ENCODE peak calls at places on chromosomes 3 and 15, in eight cellular contexts. Z is ovary, C is fibroblast of lung, D is HFF-Myc, R is esophagus squamous epithelium, S is WTC11, I is Calu3, V is neural progenitor cell. F is an unnamed sample.

GRCh38 chr3:166405465-166405864 is 568.2 kb upstream of the BCHE start:
- DNase-seq in Z (no peak), V (no peak), D (no peak), S (no peak), R (no peak), C (no peak), I (no peak), F (no peak)

GRCh38 chr3:25139267-25139666 is 288.8 kb upstream of the RARB start:
- DNase-seq in V (no peak), C (no peak), R (no peak), Z (no peak), S (no peak), D (no peak), I (no peak), F (no peak)

GRCh38 chr3:112128843-112129727 is 4.0 kb downstream of the GCSAM start:
- DNase-seq in Z (no peak), S (no peak), I (no peak), V (peak), D (no peak), C (peak), R (no peak), F (no peak)

GRCh38 chr3:196604548-196604947 is 34.9 kb upstream of the NRROS start:
- DNase-seq in C (no peak), D (no peak), S (no peak), Z (no peak), V (no peak), I (peak), R (no peak), F (no peak)

GRCh38 chr15:52710710-52711107 is 31.5 kb upstream of the ATOSA start:
- DNase-seq in V (no peak), C (no peak), S (no peak), Z (no peak), R (no peak), D (no peak), I (no peak), F (no peak)

GRCh38 chr15:61057830-61058529 is 171.1 kb downstream of the RORA start:
- DNase-seq in I (no peak), V (no peak), R (no peak), S (no peak), C (no peak), D (no peak), Z (no peak), F (no peak)

GRCh38 chr3:42780892-42781700 is 8.0 kb upstream of the CCDC13 start:
- DNase-seq in V (peak), S (no peak), C (peak), I (peak), R (no peak), Z (no peak), D (peak), F (no peak)

GRCh38 chr15:77722759-77723460 is 90.2 kb upstream of the LINGO1 start:
- DNase-seq in Z (no peak), V (no peak), C (no peak), D (no peak), I (no peak), S (peak), R (no peak), F (no peak)

GRCh38 chr15:101031203-101031602 is 112.0 kb downstream of the LRRK1 start:
- DNase-seq in C (peak), V (no peak), I (no peak), R (no peak), S (peak), D (peak), Z (no peak), F (no peak)

GRCh38 chr3:127195417-127195816 is 2.5 kb downstream of the PRR23E start:
- DNase-seq in C (no peak), D (no peak), V (no peak), S (no peak), I (no peak), Z (no peak), R (no peak), F (no peak)

GRCh38 chr15:40762919-40763800 is 708 bp upstream of the GCHFR start:
- DNase-seq in V (peak), D (no peak), S (peak), I (peak), Z (peak), R (no peak), C (peak), F (no peak)

GRCh38 chr15:63736287-63736686 is 97.5 kb downstream of the HERC1 start:
- DNase-seq in V (no peak), Z (no peak), I (no peak), C (no peak), R (no peak), D (no peak), S (no peak), F (no peak)

GRCh38 chr3:56930706-56931105 is 129.0 kb upstream of the ARHGEF3 start:
- DNase-seq in C (no peak), Z (no peak), S (no peak), D (no peak), R (no peak), V (no peak), I (no peak), F (no peak)

GRCh38 chr3:170397579-170398177 is 21.0 kb upstream of the CLDN11 start:
- DNase-seq in V (no peak), R (no peak), C (no peak), I (no peak), D (no peak), Z (no peak), S (no peak), F (no peak)
- TF ChIP-seq CTCF in V (no peak), R (no peak), C (no peak), I (no peak), D (no peak), Z (no peak), S (no peak), F (no peak)

GRCh38 chr3:113556556-113557335 is 24.4 kb downstream of the SIDT1 start:
- DNase-seq in Z (no peak), R (no peak), I (no peak), C (no peak), V (no peak), D (no peak), S (no peak), F (no peak)
- TF ChIP-seq CTCF in Z (no peak), R (no peak), I (no peak), C (no peak), V (no peak), D (no peak), S (no peak), F (no peak)

DNA sequence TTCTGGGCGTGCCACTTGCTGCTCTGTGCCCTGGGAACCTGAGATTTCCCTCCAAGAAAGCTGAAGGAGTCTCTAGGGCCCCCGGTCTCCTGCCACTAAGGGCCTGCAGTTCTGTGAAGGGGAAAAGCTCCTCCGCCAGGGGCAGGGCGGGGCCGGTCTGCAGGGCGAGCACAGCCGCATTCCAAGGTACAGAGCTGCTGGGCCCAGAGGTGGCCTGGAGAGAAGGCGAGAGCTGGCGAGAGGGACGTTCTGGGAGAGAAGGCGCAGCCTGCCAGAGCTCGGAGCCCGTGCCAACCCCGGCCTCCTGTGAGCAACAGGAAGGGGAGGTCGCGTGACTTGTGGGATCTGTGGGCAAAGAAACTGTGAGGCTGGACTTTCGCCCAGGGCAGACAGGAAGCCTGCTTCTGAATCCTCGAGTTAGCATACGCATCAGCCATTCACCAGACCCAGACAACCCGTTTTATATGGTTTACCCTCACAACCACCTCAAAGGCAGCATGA is 500.4 kb downstream of the SHQ1 start:
- DNase-seq in D (no peak), S (peak), R (peak), I (peak), C (peak), V (peak), Z (no peak), F (peak)
- TF ChIP-seq CTCF in D (no peak), S (no peak), R (no peak), I (no peak), C (peak), V (peak), Z (no peak), F (no peak)

GRCh38 chr3:180882115-180882514 is 30.4 kb upstream of the FXR1 start:
- DNase-seq in S (no peak), C (no peak), D (no peak), Z (no peak), R (no peak), I (no peak), V (no peak), F (no peak)
- TF ChIP-seq CTCF in S (no peak), C (no peak), D (no peak), Z (no peak), R (no peak), I (no peak), V (no peak), F (no peak)

GRCh38 chr3:9204253-9205005 is 45.0 kb downstream of the SRGAP3 start:
- DNase-seq in S (no peak), R (no peak), D (no peak), Z (no peak), I (no peak), C (no peak), V (peak), F (no peak)
- TF ChIP-seq CTCF in S (no peak), R (no peak), D (no peak), Z (no peak), I (no peak), C (no peak), V (peak), F (no peak)

DNA sequence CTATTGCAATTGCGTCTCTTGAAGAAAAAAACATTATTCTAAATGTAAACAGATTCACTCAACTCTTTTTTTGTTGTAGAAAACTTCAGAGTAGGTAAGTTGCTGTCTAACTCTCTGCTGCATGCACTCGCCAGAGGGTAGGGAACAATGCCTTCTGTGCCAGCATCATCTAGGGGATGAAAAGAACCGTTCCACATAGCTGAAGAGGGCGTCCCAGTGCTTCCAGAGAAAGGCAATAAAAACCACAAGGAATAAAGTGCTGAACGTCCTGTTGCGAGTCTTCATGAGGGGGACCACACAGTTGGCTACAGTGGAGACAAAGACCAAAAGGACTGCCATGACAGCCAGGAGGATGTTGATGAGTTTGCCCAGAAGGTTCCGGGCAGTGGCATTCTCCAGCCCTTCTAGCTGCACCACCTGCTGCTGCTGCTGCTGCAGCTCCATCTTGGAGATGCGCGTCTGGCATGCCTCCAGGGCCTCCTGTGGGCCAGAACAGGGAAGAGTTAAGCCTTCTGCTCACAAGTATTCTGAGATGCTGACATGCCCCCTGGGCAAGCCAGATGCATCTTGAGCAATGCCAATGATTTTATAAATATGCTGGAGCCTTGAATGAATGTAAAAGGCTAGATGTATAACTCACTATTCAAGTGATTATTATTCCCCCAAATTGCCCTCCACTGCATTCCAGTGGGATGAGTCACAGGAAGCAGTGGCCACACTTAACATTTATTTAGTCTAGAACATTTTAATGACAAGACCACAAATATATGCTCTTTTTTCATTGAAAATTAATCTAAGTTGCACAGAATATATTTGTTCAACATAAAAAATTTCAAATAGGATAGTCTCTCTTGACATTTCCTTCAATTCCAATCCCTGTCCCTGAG is 45.1 kb upstream of the PLXND1 start:
- DNase-seq in V (peak), D (peak), Z (peak), S (peak), R (no peak), I (peak), C (peak), F (peak)
- TF ChIP-seq CTCF in V (no peak), D (no peak), Z (no peak), S (no peak), R (no peak), I (no peak), C (no peak), F (no peak)

DNA sequence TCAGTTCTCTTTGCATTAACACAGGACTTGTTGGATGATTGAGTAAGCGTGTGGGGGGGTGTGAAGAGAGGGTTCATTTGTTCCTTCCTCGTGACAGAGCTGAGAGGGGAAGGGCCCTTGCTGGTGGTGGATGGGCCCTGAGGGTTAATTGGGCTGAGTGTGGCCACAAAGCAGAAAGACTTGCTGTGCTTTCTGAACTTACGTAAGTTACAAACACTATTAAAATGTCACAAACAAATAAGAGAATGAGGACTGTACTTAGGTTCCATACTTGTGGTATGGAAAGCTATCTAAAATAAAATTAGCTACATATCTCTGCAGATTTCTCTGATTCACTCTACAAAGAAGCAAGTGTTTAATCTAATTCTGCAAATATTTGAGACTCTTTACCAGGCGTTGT is 231.3 kb downstream of the LPP start:
- DNase-seq in I (no peak), C (no peak), Z (no peak), R (no peak), D (no peak), V (no peak), S (no peak), F (no peak)
- TF ChIP-seq CTCF in I (no peak), C (no peak), Z (no peak), R (no peak), D (no peak), V (no peak), S (no peak), F (no peak)

DNA sequence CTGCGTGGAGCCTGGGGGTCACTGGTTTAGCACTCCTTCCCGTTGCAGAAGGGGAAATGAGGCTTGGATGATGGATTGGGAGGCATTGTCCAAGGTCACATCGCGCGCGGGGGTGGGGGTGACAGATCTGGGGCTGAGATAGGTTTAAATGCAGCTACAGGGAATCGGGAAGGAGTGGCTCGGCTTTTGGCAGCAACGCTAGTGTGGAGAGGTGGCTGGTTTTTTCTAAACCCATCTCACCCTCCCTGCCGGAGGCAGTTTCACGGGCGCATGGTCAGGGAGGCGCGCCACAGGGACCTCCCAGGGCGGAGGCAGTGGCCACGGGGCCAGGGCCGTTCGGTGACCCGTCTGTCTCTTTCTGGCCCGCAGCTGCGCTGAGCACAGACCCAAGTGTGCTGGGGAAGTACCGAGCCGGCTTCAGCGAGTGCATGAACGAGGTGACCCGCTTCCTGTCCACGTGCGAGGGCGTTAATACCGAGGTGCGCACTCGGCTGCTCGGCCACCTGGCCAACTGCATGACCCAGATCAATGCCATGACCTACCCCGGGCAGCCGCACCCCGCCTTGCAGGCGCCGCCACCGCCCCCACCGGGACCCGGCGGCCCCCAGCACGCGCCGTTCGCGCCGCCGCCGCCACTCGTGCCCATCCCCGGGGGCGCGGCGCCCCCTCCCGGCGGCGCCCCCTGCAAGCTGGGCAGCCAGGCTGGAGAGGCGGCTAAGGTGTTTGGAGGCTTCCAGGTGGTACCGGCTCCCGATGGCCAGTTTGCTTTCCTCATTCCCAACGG is 1.6 kb downstream of the HES1 start:
- DNase-seq in V (peak), Z (peak), I (peak), S (peak), C (no peak), R (no peak), D (no peak), F (no peak)
- TF ChIP-seq CTCF in V (peak), Z (no peak), I (peak), S (peak), C (peak), R (peak), D (peak), F (peak)

DNA sequence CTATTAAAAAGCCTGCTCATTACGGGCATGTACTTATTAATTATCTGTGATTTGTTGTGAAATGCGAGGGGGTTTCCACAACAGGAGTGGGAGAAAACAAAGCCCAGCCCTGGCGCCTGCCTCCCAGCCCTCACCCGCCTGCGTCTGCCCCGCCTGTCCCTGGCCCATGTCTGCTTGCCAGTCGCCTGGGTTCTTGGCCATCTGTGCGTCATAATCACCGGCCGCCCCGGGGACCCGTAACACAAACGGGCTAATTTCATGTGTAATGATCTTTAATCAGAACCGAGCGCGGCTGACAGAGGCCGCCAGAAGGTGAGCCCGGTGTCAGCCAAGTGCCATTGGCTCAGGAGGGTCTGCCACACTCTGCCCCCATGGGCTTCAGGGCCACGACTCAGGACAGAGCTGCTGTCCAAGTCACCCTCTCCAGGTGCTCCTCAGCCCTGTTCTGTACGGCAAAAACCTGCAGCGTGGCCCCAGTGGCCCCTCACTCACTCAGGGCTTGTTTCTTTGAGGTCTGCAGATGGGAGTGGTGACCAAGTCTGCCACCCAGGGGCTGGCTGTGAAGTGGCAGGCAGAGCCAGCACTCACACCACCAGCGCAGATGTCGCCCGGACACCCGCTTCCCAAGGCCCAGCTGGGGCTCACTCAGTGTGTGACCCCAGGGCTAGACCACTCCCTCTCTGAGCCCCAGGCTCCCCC is 28.8 kb upstream of the TMEM115 start:
- DNase-seq in I (peak), V (peak), D (no peak), R (no peak), Z (no peak), S (peak), C (no peak), F (no peak)
- TF ChIP-seq CTCF in I (no peak), V (peak), D (peak), R (peak), Z (no peak), S (no peak), C (peak), F (peak)

DNA sequence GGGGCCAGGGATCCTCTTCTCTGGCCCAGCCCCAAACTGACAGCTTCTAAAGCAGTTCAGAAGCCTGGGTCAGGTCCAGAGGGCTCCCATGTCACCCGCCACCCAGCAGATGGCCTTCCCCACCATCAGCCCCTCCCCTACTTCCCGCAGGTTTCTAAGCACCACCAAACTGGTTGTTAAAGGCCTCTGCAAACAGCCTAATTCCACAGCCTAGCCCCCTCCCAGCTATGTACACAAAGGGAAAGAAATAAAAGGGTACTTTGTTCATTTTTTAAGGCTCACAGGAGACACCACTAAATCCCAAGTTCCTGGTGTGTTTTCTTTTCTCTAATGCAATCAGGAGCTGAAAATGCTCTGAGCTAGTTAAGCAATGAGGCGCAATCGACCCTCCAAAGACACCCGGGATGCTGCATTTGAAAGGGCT is 30.6 kb downstream of the PLCH1 start:
- DNase-seq in R (no peak), C (no peak), V (peak), I (peak), Z (no peak), S (peak), D (no peak), F (no peak)
- TF ChIP-seq CTCF in R (no peak), C (no peak), V (no peak), I (no peak), Z (no peak), S (no peak), D (no peak), F (no peak)